ENCODE peak calls at places on chromosomes 16 and 17, in four cellular contexts. S is glomerular endothelial cell, W is hypothalamus, R is neural progenitor cell. Q is an unnamed sample.

GRCh38 chr16:63652091-63652490 is 1469.8 kb downstream of the CDH11 start:
- DNase-seq in R (peak), S (no peak), W (no peak), Q (no peak)

GRCh38 chr17:3127451-3127850 is at the start of gene OR1G1:
- DNase-seq in R (no peak), S (no peak), W (no peak), Q (no peak)

GRCh38 chr17:65514541-65514940 is 46.9 kb downstream of the AXIN2 start:
- DNase-seq in S (no peak), W (peak), R (no peak), Q (peak)

GRCh38 chr17:68290268-68290954 is 516 bp downstream of the SLC16A6 start:
- DNase-seq in R (peak), S (no peak), W (peak), Q (peak)

GRCh38 chr16:71927383-71927782 is 32.1 kb downstream of the IST1 start:
- DNase-seq in R (no peak), S (peak), W (peak), Q (peak)

GRCh38 chr17:59435238-59435637 is 103.8 kb downstream of the YPEL2 start:
- DNase-seq in R (no peak), S (no peak), W (no peak), Q (peak)

GRCh38 chr16:66364117-66364958 is 2.2 kb upstream of the CDH5 start:
- DNase-seq in W (no peak), S (no peak), R (peak), Q (no peak)

GRCh38 chr16:75247249-75247648 is 4.2 kb downstream of the BCAR1 start:
- DNase-seq in S (no peak), R (no peak), W (peak), Q (no peak)

GRCh38 chr17:68749742-68750562 is 148.8 kb upstream of the FAM20A start:
- DNase-seq in R (no peak), S (no peak), W (no peak), Q (no peak)

GRCh38 chr17:44942456-44942855 is 5.1 kb downstream of the KIF18B start:
- DNase-seq in S (no peak), W (no peak), R (no peak), Q (no peak)

Q was measured in foreskin fibroblast.